ENCODE peak calls at places on chromosomes 3 and 15, in four cellular contexts. T, K, U and R are unnamed samples.

GRCh38 chr3:182917134-182917533 is 63.2 kb downstream of the DCUN1D1 start:
- DNase-seq in T (no peak), K (no peak), U (no peak), R (no peak)

GRCh38 chr3:160757624-160758106 is 1.6 kb downstream of the PPM1L start:
- DNase-seq in T (no peak), K (no peak), U (no peak), R (no peak)

GRCh38 chr3:64129106-64129505 is 96.2 kb downstream of the PRICKLE2 start:
- DNase-seq in T (no peak), K (no peak), U (no peak), R (no peak)

GRCh38 chr3:102163039-102163817 is 271.6 kb upstream of the ZPLD1 start:
- DNase-seq in T (peak), K (no peak), U (peak), R (peak)

GRCh38 chr3:14799146-14799545 is 19.6 kb upstream of the FGD5 start:
- DNase-seq in T (no peak), K (no peak), U (no peak), R (no peak)

GRCh38 chr3:105653868-105654267 is 214.9 kb downstream of the CBLB start:
- DNase-seq in T (no peak), K (no peak), U (no peak), R (no peak)

GRCh38 chr15:71545223-71545760 is 265.1 kb upstream of the NR2E3 start:
- DNase-seq in T (no peak), K (no peak), U (peak), R (no peak)

GRCh38 chr3:78148986-78149717 is 1109.3 kb downstream of the ROBO2 start:
- DNase-seq in T (no peak), K (no peak), U (peak), R (peak)

GRCh38 chr3:43919067-43919466 is 228.3 kb downstream of the ABHD5 start:
- DNase-seq in T (no peak), K (no peak), U (peak), R (peak)

GRCh38 chr3:148873928-148874326 is 8.8 kb downstream of the CPA3 start:
- DNase-seq in T (no peak), K (no peak), U (peak), R (peak)